ENCODE peak calls at places on chromosome 6, in nine cellular contexts. J is CD8-positive, alpha-beta T cell; P is CD4-positive, CD25-positive, alpha-beta regulatory T cell; Z is right cardiac atrium; H is aorta; F is tibial artery; K is mesendoderm; V is Peyer's patch; I is neuronal stem cell. W is an unnamed sample. For H3K27me3 and H3K4me1, the result is how much of the 10 kb centered on the place peaks cover.

GRCh38 chr6:4280721-4281120 is 145.3 kb upstream of the ECI2 start:
- DNase-seq in J (no peak), P (no peak), Z (no peak), H (no peak), F (no peak), K (peak), V (no peak), I (no peak), W (no peak)

GRCh38 chr6:53894086-53894485 is 99.3 kb downstream of the LRRC1 start:
- DNase-seq in J (no peak), P (peak), Z (no peak), H (no peak), F (no peak), K (no peak), V (no peak), I (no peak), W (no peak)

GRCh38 chr6:149336529-149336928 is 19.0 kb downstream of the TAB2 start:
- DNase-seq in J (no peak), P (no peak), Z (no peak), H (no peak), F (no peak), K (no peak), V (no peak), I (no peak), W (no peak)

GRCh38 chr6:40804905-40805304 is 217.7 kb upstream of the LRFN2 start:
- DNase-seq in J (no peak), P (no peak), Z (no peak), H (no peak), F (no peak), K (no peak), V (no peak), I (no peak), W (no peak)

GRCh38 chr6:125271486-125272159 is 30.1 kb downstream of the HDDC2 start:
- DNase-seq in J (no peak), P (no peak), Z (no peak), H (no peak), F (no peak), K (no peak), V (no peak), I (no peak), W (no peak)

GRCh38 chr6:75204959-75205775 is 686 bp downstream of the COL12A1 start:
- DNase-seq in J (peak), P (peak), Z (no peak), H (peak), F (peak), K (peak), V (peak), I (peak), W (peak)

GRCh38 chr6:11143394-11144371 is 32.2 kb upstream of the ERVFRD-1 start:
- DNase-seq in J (no peak), P (no peak), Z (peak), H (peak), F (peak), K (peak), V (peak), I (no peak), W (peak)

GRCh38 chr6:115901896-115902295 is 158.8 kb downstream of the FRK start:
- DNase-seq in J (no peak), P (no peak), Z (no peak), H (no peak), F (no peak), K (no peak), V (no peak), I (no peak), W (no peak)

GRCh38 chr6:6711832-6712231 is 123.3 kb downstream of the LY86 start:
- DNase-seq in J (no peak), P (peak), Z (no peak), H (peak), F (no peak), K (no peak), V (peak), I (no peak), W (no peak)

GRCh38 chr6:43669050-43669921 is 18.3 kb downstream of the MRPS18A start:
- DNase-seq in J (no peak), P (no peak), Z (peak), H (peak), F (peak), K (peak), V (no peak), I (no peak), W (no peak)

GRCh38 chr6:156028310-156029131 is 572.9 kb upstream of the NOX3 start:
- DNase-seq in J (no peak), P (peak), Z (no peak), H (no peak), F (no peak), K (no peak), V (no peak), I (no peak), W (no peak)

GRCh38 chr6:168035098-168035660 is 37.7 kb downstream of the KIF25 start:
- DNase-seq in J (no peak), P (no peak), Z (peak), H (peak), F (peak), K (peak), V (peak), I (no peak), W (peak)

GRCh38 chr6:164962805-164963204 is 346.6 kb downstream of the C6orf118 start:
- DNase-seq in J (no peak), P (no peak), Z (no peak), H (no peak), F (no peak), K (no peak), V (no peak), I (no peak), W (no peak)

GRCh38 chr6:136959471-136959891 is 37.4 kb downstream of the SLC35D3 start:
- DNase-seq in J (no peak), P (no peak), Z (no peak), H (no peak), F (no peak), K (peak), V (peak), I (no peak), W (no peak)

GRCh38 chr6:14728396-14729024 is 517.4 kb upstream of the JARID2 start:
- DNase-seq in J (no peak), P (no peak), Z (peak), H (peak), F (peak), K (no peak), V (peak), I (no peak), W (peak)

GRCh38 chr6:43052842-43053544 is 658 bp downstream of the CUL7 start:
- DNase-seq in J (no peak), P (peak), Z (peak), H (no peak), F (peak), K (peak), V (no peak), I (no peak), W (no peak)

GRCh38 chr6:161254754-161255253 is 19.1 kb downstream of the AGPAT4 start:
- DNase-seq in J (no peak), P (no peak), Z (no peak), H (no peak), F (no peak), K (peak), V (no peak), I (no peak), W (no peak)

GRCh38 chr6:97841763-97842162 is 558.7 kb upstream of the MMS22L start:
- DNase-seq in J (no peak), P (no peak), Z (no peak), H (no peak), F (no peak), K (no peak), V (no peak), I (no peak), W (no peak)

GRCh38 chr6:32397252-32397920 is 9.6 kb downstream of the BTNL2 start:
- DNase-seq in J (no peak), P (peak), Z (no peak), H (no peak), F (no peak), K (no peak), V (no peak), I (no peak), W (no peak)

GRCh38 chr6:148616811-148617210 is 130.0 kb upstream of the UST start:
- DNase-seq in J (no peak), P (no peak), Z (no peak), H (no peak), F (no peak), K (no peak), V (no peak), I (no peak), W (no peak)

GRCh38 chr6:154661751-154662150 is 71.5 kb upstream of the SCAF8 start:
- DNase-seq in J (no peak), P (no peak), Z (no peak), H (no peak), F (no peak), K (no peak), V (no peak), I (no peak), W (no peak)

DNA sequence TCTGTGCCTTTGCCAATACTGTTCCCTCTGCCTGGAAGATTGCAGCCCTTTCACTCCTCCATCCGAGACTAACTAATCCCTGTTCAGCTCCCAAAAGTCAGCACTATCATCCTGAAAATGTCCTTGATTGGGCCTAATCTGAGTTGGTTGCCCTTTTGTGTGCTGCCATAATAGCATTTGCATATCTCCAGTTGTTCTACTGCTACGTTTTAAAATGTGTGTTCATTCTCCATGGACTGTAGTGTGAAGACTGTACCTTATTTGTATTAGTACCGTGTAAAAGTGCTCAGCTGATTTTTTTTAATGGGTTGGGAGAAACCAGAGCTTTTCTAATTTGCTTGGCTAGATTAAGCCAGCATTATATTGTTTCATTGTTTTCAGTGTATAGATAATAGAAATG is 401.3 kb downstream of the LAMA2 start:
- DNase-seq in J (no peak), P (no peak), Z (no peak), H (no peak), F (no peak), K (no peak), V (no peak), I (no peak), W (no peak)
- H3K27ac ChIP-seq in J (no peak), P (no peak), Z (no peak), H (no peak), F (no peak), K (no peak), V (no peak), I (no peak), W (no peak)

DNA sequence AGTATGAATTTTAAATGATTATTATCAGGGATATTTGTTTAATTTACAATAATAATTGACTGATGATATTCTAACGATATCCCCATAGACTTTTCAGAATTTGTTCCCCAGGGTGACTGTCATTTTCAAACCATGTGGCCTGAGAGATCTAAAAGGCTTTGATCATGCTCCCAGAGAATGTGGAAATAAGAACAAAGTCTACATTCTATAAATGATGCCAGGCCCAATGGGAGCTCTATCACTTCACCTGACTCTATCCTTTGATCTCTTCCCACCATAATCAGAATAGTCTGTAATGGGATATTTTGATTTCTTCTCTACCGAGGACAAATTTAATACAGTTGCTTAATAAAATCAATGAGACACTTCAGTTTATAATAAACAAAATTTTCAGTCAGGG is 483.4 kb upstream of the IRAK1BP1 start:
- DNase-seq in J (no peak), P (no peak), Z (no peak), H (no peak), F (no peak), K (no peak), V (no peak), I (no peak), W (no peak)
- H3K27me3 ChIP-seq in J (under half), P (under half), Z (under half), H (under half), F (under half), K (under half), V (under half), I (under half), W (under half)

GRCh38 chr6:1713016-1713600 is 103.4 kb downstream of the FOXC1 start:
- DNase-seq in J (no peak), P (no peak), Z (no peak), H (no peak), F (no peak), K (no peak), V (no peak), I (no peak), W (no peak)
- H3K4me1 ChIP-seq in J (under half), P (under half), Z (under half), H (under half), F (under half), K (under half), V (under half), I (under half), W (under half)

GRCh38 chr6:151403919-151404308 is 12.6 kb upstream of the ZBTB2 start:
- DNase-seq in J (no peak), P (no peak), Z (no peak), H (no peak), F (no peak), K (no peak), V (no peak), I (no peak), W (no peak)

GRCh38 chr6:151402228-151402627 is 10.9 kb upstream of the ZBTB2 start:
- DNase-seq in J (no peak), P (no peak), Z (no peak), H (no peak), F (no peak), K (no peak), V (no peak), I (no peak), W (no peak)

GRCh38 chr6:151400473-151400872 is 9.1 kb upstream of the ZBTB2 start:
- DNase-seq in J (no peak), P (no peak), Z (no peak), H (no peak), F (no peak), K (no peak), V (no peak), I (no peak), W (no peak)

GRCh38 chr6:151399679-151400078 is 8.3 kb upstream of the ZBTB2 start:
- DNase-seq in J (no peak), P (no peak), Z (no peak), H (no peak), F (no peak), K (no peak), V (no peak), I (no peak), W (no peak)
- H3K27ac ChIP-seq in J (no peak), P (no peak), Z (no peak), H (no peak), F (no peak), K (no peak), V (no peak), I (no peak), W (no peak)

GRCh38 chr6:390914-391558 is 516 bp upstream of the IRF4 start:
- DNase-seq in J (no peak), P (peak), Z (no peak), H (no peak), F (no peak), K (peak), V (peak), I (peak), W (no peak)

GRCh38 chr6:388202-388903 is 3.2 kb upstream of the IRF4 start:
- DNase-seq in J (no peak), P (no peak), Z (no peak), H (no peak), F (no peak), K (no peak), V (no peak), I (no peak), W (no peak)

GRCh38 chr6:391559-392440 is at the start of gene IRF4:
- DNase-seq in J (peak), P (peak), Z (no peak), H (no peak), F (no peak), K (peak), V (peak), I (peak), W (no peak)

GRCh38 chr6:389143-389542 is 2.4 kb upstream of the IRF4 start:
- DNase-seq in J (no peak), P (no peak), Z (no peak), H (no peak), F (no peak), K (no peak), V (no peak), I (no peak), W (no peak)

DNA sequence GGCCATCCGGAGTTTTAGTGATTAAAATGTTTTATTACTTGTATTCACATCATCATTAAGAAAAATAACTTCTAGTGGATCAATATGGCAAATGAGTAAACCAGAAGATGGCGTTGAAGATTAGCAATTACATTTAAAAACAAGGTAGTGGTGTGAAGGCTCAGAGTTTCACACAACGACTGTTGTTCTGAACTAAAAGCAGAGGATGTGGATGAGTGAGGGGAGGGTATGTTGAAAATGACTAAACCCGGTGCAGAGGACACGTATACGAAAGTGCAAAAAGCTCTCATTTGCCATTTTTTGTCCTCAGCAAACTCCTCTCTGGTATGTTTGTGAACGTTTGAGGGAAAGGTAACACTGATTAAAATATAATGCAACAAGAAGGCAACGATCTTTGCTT is 1.9 kb upstream of the IRF4 start:
- DNase-seq in J (no peak), P (peak), Z (no peak), H (no peak), F (no peak), K (no peak), V (no peak), I (no peak), W (no peak)
- H3K27me3 ChIP-seq in J (under half), P (under half), Z (under half), H (under half), F (half or more), K (under half), V (under half), I (half or more), W (under half)